ENCODE peak calls at places on chromosome 3, in seven cellular contexts. O, F, Z, M, B, I and Y are unnamed samples.
A peak's percentile ranks its signal among the peaks of the same experiment; 100 is the strongest.

GRCh38 chr3:100033184-100033583 is 81.1 kb downstream of the FILIP1L start:
- DNase-seq in F (no peak), M (no peak), O (no peak), I (no peak), Z (peak; percentile 97), B (no peak), Y (peak; percentile 68)

GRCh38 chr3:76415384-76415783 is 624.5 kb upstream of the ROBO2 start:
- DNase-seq in I (no peak), F (no peak), M (no peak), Z (no peak), B (no peak), O (no peak), Y (no peak)

GRCh38 chr3:45100998-45101407 is 45.2 kb downstream of the CDCP1 start:
- DNase-seq in Z (peak; percentile 95), I (no peak), B (no peak), O (no peak), M (no peak), F (no peak), Y (peak; percentile 71)

GRCh38 chr3:160395297-160395696 is 3.7 kb downstream of the IFT80 start:
- DNase-seq in M (no peak), Z (peak; percentile 33), F (no peak), I (no peak), O (no peak), B (no peak), Y (no peak)

GRCh38 chr3:174170248-174170647 is 688.9 kb upstream of the NAALADL2 start:
- DNase-seq in F (no peak), M (no peak), Z (no peak), I (no peak), B (no peak), O (no peak), Y (no peak)

GRCh38 chr3:13197795-13198194 is 124.6 kb upstream of the IQSEC1 start:
- DNase-seq in I (peak; percentile 23), O (no peak), B (peak; percentile 28), M (no peak), F (peak; percentile 84), Z (no peak), Y (no peak)

GRCh38 chr3:10194328-10195071 is 29.8 kb downstream of the IRAK2 start:
- DNase-seq in F (no peak), I (no peak), Z (no peak), B (no peak), M (peak; percentile 68), O (no peak), Y (no peak)

GRCh38 chr3:42660131-42660715 is 6.7 kb downstream of the ZBTB47 start:
- DNase-seq in M (no peak), Z (no peak), O (no peak), I (no peak), B (no peak), F (no peak), Y (no peak)

GRCh38 chr3:123444023-123444422 is 4.9 kb downstream of the ADCY5 start:
- DNase-seq in O (no peak), F (no peak), I (no peak), Z (no peak), M (no peak), B (no peak), Y (no peak)

GRCh38 chr3:9301798-9302197 is 52.4 kb upstream of the SRGAP3 start:
- DNase-seq in O (no peak), M (no peak), I (no peak), B (no peak), F (no peak), Z (no peak), Y (no peak)

GRCh38 chr3:152331018-152331541 is 62.4 kb downstream of the MBNL1 start:
- DNase-seq in B (no peak), Z (peak; percentile 71), I (no peak), O (no peak), M (no peak), F (no peak), Y (no peak)

GRCh38 chr3:13540332-13540995 is 8.5 kb upstream of the FBLN2 start:
- DNase-seq in I (no peak), Z (peak; percentile 56), M (peak; percentile 77), F (peak; percentile 40), B (no peak), O (no peak), Y (no peak)

GRCh38 chr3:110318108-110318507 is 753.5 kb upstream of the NECTIN3 start:
- DNase-seq in F (no peak), M (no peak), Z (no peak), I (no peak), O (no peak), B (no peak), Y (no peak)

GRCh38 chr3:178665747-178666146 is 129.5 kb downstream of the KCNMB2 start:
- DNase-seq in Z (peak; percentile 13), B (no peak), M (no peak), I (no peak), O (no peak), F (no peak), Y (no peak)

GRCh38 chr3:185420762-185421161 is 57.8 kb downstream of the MAP3K13 start:
- DNase-seq in M (no peak), F (no peak), Z (no peak), I (no peak), B (peak; percentile 50), O (no peak), Y (peak; percentile 8)

GRCh38 chr3:153768559-153769469 is 352.4 kb upstream of the ARHGEF26 start:
- DNase-seq in F (no peak), I (peak; percentile 44), O (peak; percentile 20), Z (peak; percentile 59), M (no peak), B (no peak), Y (no peak)

GRCh38 chr3:111904376-111905241 is 45.5 kb downstream of the PHLDB2 start:
- DNase-seq in Z (peak; percentile 97), B (no peak), O (no peak), M (no peak), I (no peak), F (no peak), Y (peak; percentile 85)

GRCh38 chr3:32198011-32198410 is 40.5 kb upstream of the CMTM8 start:
- DNase-seq in I (no peak), O (no peak), F (no peak), B (no peak), M (no peak), Z (no peak), Y (no peak)

GRCh38 chr3:162122405-162122804 is 625.8 kb downstream of the OTOL1 start:
- DNase-seq in F (no peak), O (no peak), B (no peak), I (no peak), Z (peak; percentile 71), M (no peak), Y (peak; percentile 25)

GRCh38 chr3:122992628-122993570 is 34.7 kb downstream of the SEMA5B start:
- DNase-seq in B (no peak), Z (no peak), O (peak; percentile 42), I (no peak), F (no peak), M (peak; percentile 83), Y (no peak)

GRCh38 chr3:67400476-67400875 is 253.9 kb downstream of the SUCLG2 start:
- DNase-seq in B (no peak), O (no peak), F (no peak), M (no peak), Z (no peak), I (no peak), Y (no peak)

GRCh38 chr3:46706771-46707582 is 5.8 kb downstream of the TMIE start:
- DNase-seq in O (peak; percentile 1), I (no peak), M (peak; percentile 23), B (peak; percentile 25), F (peak; percentile 43), Z (no peak), Y (no peak)

GRCh38 chr3:18442743-18443669 is 17.9 kb upstream of the SATB1 start:
- DNase-seq in I (no peak), Z (no peak), O (no peak), B (no peak), F (no peak), M (no peak), Y (no peak)

GRCh38 chr3:110456438-110457138 is 615.0 kb upstream of the NECTIN3 start:
- DNase-seq in I (no peak), Z (no peak), B (no peak), M (no peak), O (no peak), F (no peak), Y (no peak)

GRCh38 chr3:107846282-107846852 is 244.5 kb downstream of the CD47 start:
- DNase-seq in M (peak; percentile 68), B (peak; percentile 74), F (peak; percentile 69), Z (peak; percentile 73), I (peak; percentile 71), O (peak; percentile 20), Y (peak; percentile 12)

GRCh38 chr3:113255100-113255853 is 43.9 kb downstream of the BOC start:
- DNase-seq in O (no peak), M (no peak), Z (no peak), B (no peak), F (no peak), I (no peak), Y (no peak)
- H3K4me3 ChIP-seq in O (no peak overlapping the region), M (no peak overlapping the region), Z (no peak overlapping the region), B (no peak overlapping the region), F (no peak overlapping the region), I (no peak overlapping the region), Y (no peak overlapping the region)

DNA sequence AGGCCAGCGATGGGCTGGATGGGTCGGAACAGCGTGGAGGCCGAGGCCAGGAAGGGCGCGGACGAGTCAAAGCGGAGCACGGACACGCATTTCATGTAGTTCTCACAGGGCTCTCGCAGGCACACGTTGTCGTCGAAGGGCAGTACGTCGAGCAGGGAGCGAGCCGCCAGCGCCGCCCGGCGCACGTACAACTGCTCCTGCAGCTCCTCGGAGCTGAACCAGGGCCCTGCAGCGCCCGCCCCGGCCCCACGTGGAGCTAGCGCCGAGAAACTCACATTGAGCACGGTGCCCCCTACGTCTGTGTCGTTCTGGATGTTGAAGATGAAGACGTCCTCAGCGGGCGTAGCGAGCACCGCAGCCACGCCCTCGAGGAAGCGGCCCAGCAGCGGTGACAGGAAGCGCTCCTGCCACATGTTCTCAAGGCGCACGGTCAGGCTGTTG is 5.8 kb downstream of the CELSR3 start:
- DNase-seq in O (no peak), B (no peak), F (no peak), I (no peak), M (no peak), Z (no peak), Y (no peak)
- H3K4me3 ChIP-seq in O (no peak overlapping the region), B (peak overlapping the region; percentile 74), F (peak overlapping the region; percentile 61), I (peak overlapping the region; percentile 70), M (peak overlapping the region; percentile 80), Z (peak overlapping the region; percentile 59), Y (peak overlapping the region; percentile 46)

GRCh38 chr3:72437666-72438065 is 410.6 kb downstream of the SHQ1 start:
- DNase-seq in B (no peak), Z (no peak), M (no peak), O (no peak), F (no peak), I (no peak), Y (no peak)
- H3K4me3 ChIP-seq in B (no peak overlapping the region), Z (no peak overlapping the region), M (no peak overlapping the region), O (no peak overlapping the region), F (no peak overlapping the region), I (no peak overlapping the region), Y (no peak overlapping the region)

DNA sequence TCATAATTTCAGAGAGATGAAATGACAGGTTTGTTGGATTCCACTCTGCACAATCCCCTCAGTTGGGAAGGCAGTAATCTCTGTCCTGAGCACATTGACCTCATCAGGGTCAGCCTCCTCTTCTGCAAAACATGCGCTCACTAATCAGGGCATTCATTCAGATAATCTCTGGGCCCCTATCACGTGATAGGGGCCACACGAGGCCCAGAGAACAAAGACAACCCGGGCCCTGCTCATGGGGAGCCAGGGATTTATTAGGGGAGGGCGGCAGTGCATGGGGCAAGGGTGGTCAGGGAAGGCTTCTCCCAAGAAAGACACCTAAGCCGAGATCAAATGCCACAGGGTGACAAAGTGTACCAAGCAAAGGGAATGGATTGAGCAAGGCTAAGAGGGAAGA is 1.1 kb downstream of the TCTA start:
- DNase-seq in Z (no peak), B (no peak), M (peak; percentile 46), O (no peak), I (no peak), F (no peak), Y (no peak)
- H3K4me3 ChIP-seq in Z (peak overlapping the region; percentile 73), B (peak overlapping the region; percentile 74), M (peak overlapping the region; percentile 87), O (peak overlapping the region; percentile 75), I (peak overlapping the region; percentile 74), F (peak overlapping the region; percentile 90), Y (peak overlapping the region; percentile 87)